ENCODE peak calls at places on chromosomes 5 and 9, in ten cellular contexts. L is bronchial epithelial cell, T is testis, A is kidney epithelial cell, V is tibial artery, R is BE2C, J is IMR-90, F is breast epithelium, G is pancreas, B is spleen. E is an unnamed sample.

GRCh38 chr9:110178281-110178680 is 29.7 kb downstream of the C9orf152 start:
- DNase-seq in L (peak; percentile 17), T (no peak), A (no peak), V (no peak), R (no peak), J (no peak), F (no peak), G (no peak), B (no peak), E (no peak)

GRCh38 chr9:93129286-93129685 is 4.8 kb downstream of the NINJ1 start:
- DNase-seq in L (no peak), T (no peak), A (no peak), V (no peak), R (no peak), J (no peak), F (no peak), G (no peak), B (peak; percentile 89), E (no peak)

GRCh38 chr9:111038336-111039202 is at the start of gene LPAR1:
- DNase-seq in L (peak; percentile 52), T (peak; percentile 76), A (no peak), V (peak; percentile 85), R (peak; percentile 64), J (peak; percentile 78), F (peak; percentile 55), G (peak; percentile 32), B (peak; percentile 77), E (peak; percentile 6)

GRCh38 chr5:131170540-131171275 is at the start of gene LYRM7:
- DNase-seq in L (peak; percentile 99), T (peak; percentile 98), A (peak; percentile 99), V (peak; percentile 97), R (peak; percentile 97), J (peak; percentile 99), F (peak; percentile 93), G (peak; percentile 98), B (peak; percentile 97), E (peak; percentile 98)

GRCh38 chr5:105659396-105659795 is 2011.3 kb downstream of the EFNA5 start:
- DNase-seq in L (no peak), T (no peak), A (no peak), V (no peak), R (no peak), J (no peak), F (no peak), G (no peak), B (no peak), E (no peak)

GRCh38 chr5:118552731-118553360 is 435.5 kb downstream of the DTWD2 start:
- DNase-seq in L (no peak), T (no peak), A (no peak), V (no peak), R (no peak), J (no peak), F (no peak), G (no peak), B (no peak), E (no peak)

GRCh38 chr9:79974806-79975422 is 403.1 kb downstream of the TLE4 start:
- DNase-seq in L (no peak), T (no peak), A (no peak), V (no peak), R (no peak), J (no peak), F (no peak), G (peak; percentile 4), B (no peak), E (no peak)

GRCh38 chr5:18745988-18746615 is 1111.8 kb downstream of the TAF11L14 start:
- DNase-seq in L (peak; percentile 7), T (no peak), A (no peak), V (no peak), R (no peak), J (no peak), F (no peak), G (no peak), B (peak; percentile 72), E (no peak)

GRCh38 chr9:87678650-87679355 is 47.1 kb upstream of the CTSL start:
- DNase-seq in L (peak; percentile 61), T (peak; percentile 78), A (peak; percentile 38), V (peak; percentile 65), R (peak; percentile 74), J (peak; percentile 74), F (no peak), G (peak; percentile 48), B (no peak), E (peak; percentile 67)

GRCh38 chr9:21995652-21996275 is 1.2 kb downstream of the CDKN2B-AS1 start:
- DNase-seq in L (no peak), T (peak; percentile 59), A (no peak), V (no peak), R (peak; percentile 32), J (peak; percentile 55), F (no peak), G (no peak), B (peak; percentile 93), E (peak; percentile 51)

GRCh38 chr5:15646351-15646750 is 146.4 kb downstream of the FBXL7 start:
- DNase-seq in L (no peak), T (no peak), A (no peak), V (no peak), R (no peak), J (no peak), F (no peak), G (no peak), B (no peak), E (no peak)

GRCh38 chr9:97307091-97307490 is 368 bp upstream of the CCDC180 start:
- DNase-seq in L (peak; percentile 21), T (peak; percentile 85), A (peak; percentile 57), V (peak; percentile 57), R (peak; percentile 89), J (peak; percentile 57), F (peak; percentile 76), G (peak; percentile 82), B (peak; percentile 85), E (no peak)

GRCh38 chr5:135458921-135459331 is 6.8 kb upstream of the TIFAB start:
- DNase-seq in L (peak; percentile 52), T (peak; percentile 91), A (no peak), V (no peak), R (no peak), J (peak; percentile 35), F (no peak), G (no peak), B (peak; percentile 68), E (no peak)
- H3K4me3 ChIP-seq in L (no peak overlapping the region), T (no peak overlapping the region), A (no peak overlapping the region), V (no peak overlapping the region), R (no peak overlapping the region), J (no peak overlapping the region), F (no peak overlapping the region), G (no peak overlapping the region), B (no peak overlapping the region), E (no peak overlapping the region)

GRCh38 chr9:121551985-121552753 is 52.5 kb upstream of the GGTA1 start:
- DNase-seq in L (no peak), T (no peak), A (no peak), V (no peak), R (no peak), J (no peak), F (no peak), G (no peak), B (no peak), E (no peak)
- H3K27me3 ChIP-seq in L (no peaks in the 10 kb centered on the region), T (no peaks in the 10 kb centered on the region), A (peaks cover 5% of the 10 kb centered on the region), V (no peaks in the 10 kb centered on the region), R (no peaks in the 10 kb centered on the region), J (peaks cover 24% of the 10 kb centered on the region), F (no peaks in the 10 kb centered on the region), G (no peaks in the 10 kb centered on the region), B (no peaks in the 10 kb centered on the region), E (no peaks in the 10 kb centered on the region)

DNA sequence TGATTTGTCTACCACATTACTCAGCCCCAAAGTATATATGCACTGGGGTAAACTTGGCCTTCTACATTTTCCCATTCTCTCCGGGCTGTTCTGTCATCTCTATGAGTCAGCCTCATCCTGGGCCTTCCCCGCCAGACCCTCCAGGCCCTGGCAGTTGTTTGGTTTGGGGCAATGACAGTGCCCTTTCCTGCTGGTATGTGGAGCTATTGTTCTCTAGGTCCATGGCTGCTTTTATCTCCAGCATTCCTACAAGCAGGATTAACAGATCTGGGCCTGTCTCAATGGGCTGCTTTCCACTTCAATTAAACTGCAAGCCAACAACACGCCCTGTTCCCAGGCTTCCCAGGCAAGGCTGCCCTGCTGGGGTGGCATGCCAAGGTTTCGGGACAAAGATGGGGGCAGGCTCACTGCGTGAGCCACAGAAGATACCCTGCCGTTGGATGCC is 136.4 kb downstream of the SLIT3 start:
- DNase-seq in L (peak; percentile 96), T (no peak), A (peak; percentile 47), V (no peak), R (peak; percentile 31), J (no peak), F (peak; percentile 61), G (peak; percentile 16), B (no peak), E (no peak)
- TF ChIP-seq CTCF in L (no peak), T (no peak), A (no peak), V (no peak), R (no peak), J (no peak), F (no peak), G (no peak), B (no peak), E (no peak)

GRCh38 chr9:106866243-106866642 is 3.3 kb downstream of the ZNF462 start:
- DNase-seq in L (no peak), T (no peak), A (no peak), V (no peak), R (no peak), J (no peak), F (no peak), G (no peak), B (no peak), E (no peak)

GRCh38 chr9:106862115-106862945 is 636 bp upstream of the ZNF462 start:
- DNase-seq in L (peak; percentile 38), T (peak; percentile 65), A (no peak), V (no peak), R (peak; percentile 76), J (peak; percentile 52), F (no peak), G (no peak), B (no peak), E (peak; percentile 69)

GRCh38 chr9:106861585-106862114 is 1.3 kb upstream of the ZNF462 start:
- DNase-seq in L (no peak), T (no peak), A (no peak), V (no peak), R (no peak), J (no peak), F (no peak), G (no peak), B (no peak), E (no peak)

GRCh38 chr9:106862946-106863740 is at the start of gene ZNF462:
- DNase-seq in L (peak; percentile 60), T (peak; percentile 64), A (no peak), V (no peak), R (peak; percentile 63), J (peak; percentile 79), F (no peak), G (no peak), B (no peak), E (peak; percentile 68)

DNA sequence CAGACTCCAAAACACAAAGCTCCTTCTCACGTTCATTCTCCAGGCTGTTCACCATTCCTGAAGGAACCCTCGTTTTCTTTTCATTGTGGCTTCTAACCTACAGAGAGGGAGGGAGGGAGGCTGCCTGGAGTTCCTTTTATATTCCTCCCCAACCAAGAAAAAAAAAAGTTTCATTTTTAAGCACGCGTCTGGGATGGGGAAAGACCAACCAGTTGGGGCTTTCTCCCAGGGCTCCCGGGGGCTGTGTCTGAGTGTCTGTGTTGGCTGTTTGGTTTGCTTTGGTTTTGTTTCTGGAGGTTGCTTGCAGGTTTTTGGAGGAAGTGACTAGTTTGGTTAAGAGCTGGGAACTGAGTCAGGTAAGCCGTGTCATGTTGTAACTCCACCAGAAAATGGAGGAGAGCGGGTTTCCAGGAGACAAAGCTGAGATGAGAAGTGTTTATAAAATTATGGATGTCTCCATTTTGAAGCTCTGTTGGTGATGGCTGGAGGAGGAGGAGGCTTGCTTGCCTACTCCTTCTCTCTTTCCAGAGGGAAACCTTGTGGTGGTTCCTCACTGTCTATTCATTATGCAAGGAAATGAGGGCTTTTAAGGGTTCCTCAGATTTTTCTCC is 1.7 kb downstream of the ZNF462 start:
- DNase-seq in L (peak; percentile 74), T (peak; percentile 47), A (no peak), V (no peak), R (peak; percentile 23), J (peak; percentile 43), F (no peak), G (no peak), B (no peak), E (no peak)
- H3K4me3 ChIP-seq in L (peak overlapping the region; percentile 80), T (peak overlapping the region; percentile 78), A (peak overlapping the region; percentile 88), V (peak overlapping the region; percentile 64), R (peak overlapping the region; percentile 94), J (peak overlapping the region; percentile 68), F (peak overlapping the region; percentile 65), G (peak overlapping the region; percentile 46), B (peak overlapping the region; percentile 74), E (peak overlapping the region; percentile 94)